ENCODE peak calls at places on chromosomes 13 and 19, in ten cellular contexts. C, W, L, X, Y, B, P, O, E and T are unnamed samples.

GRCh38 chr19:48530770-48531169 is 19.1 kb upstream of the LMTK3 start:
- DNase-seq in C (no peak), W (no peak), L (no peak), X (no peak), Y (no peak), B (no peak), P (no peak), O (no peak), E (no peak), T (no peak)

GRCh38 chr13:94558721-94559120 is 37.2 kb downstream of the TGDS start:
- DNase-seq in C (no peak), W (no peak), L (no peak), X (no peak), Y (no peak), B (peak), P (no peak), O (no peak), E (no peak), T (no peak)

GRCh38 chr19:42198676-42199439 is 18.6 kb downstream of the DEDD2 start:
- DNase-seq in C (no peak), W (no peak), L (no peak), X (no peak), Y (no peak), B (no peak), P (peak), O (no peak), E (no peak), T (no peak)

GRCh38 chr13:42814868-42815267 is 33.5 kb downstream of the FAM216B start:
- DNase-seq in C (no peak), W (no peak), L (no peak), X (no peak), Y (no peak), B (no peak), P (no peak), O (no peak), E (no peak), T (no peak)

GRCh38 chr19:28606269-28607032 is 606.5 kb downstream of the UQCRFS1 start:
- DNase-seq in C (no peak), W (no peak), L (no peak), X (no peak), Y (no peak), B (peak), P (no peak), O (no peak), E (no peak), T (no peak)

GRCh38 chr13:90105276-90105675 is 1242.2 kb upstream of the MIR17HG start:
- DNase-seq in C (no peak), W (no peak), L (no peak), X (no peak), Y (no peak), B (no peak), P (no peak), O (no peak), E (no peak), T (no peak)

GRCh38 chr19:50264483-50265186 is 61.2 kb downstream of the MYH14 start:
- DNase-seq in C (no peak), W (no peak), L (no peak), X (peak), Y (no peak), B (no peak), P (no peak), O (no peak), E (no peak), T (no peak)

GRCh38 chr19:10566658-10567410 is 1.0 kb upstream of the KRI1 start:
- DNase-seq in C (peak), W (peak), L (no peak), X (no peak), Y (no peak), B (no peak), P (peak), O (no peak), E (no peak), T (no peak)

GRCh38 chr13:92164822-92165221 is 766.4 kb downstream of the GPC5 start:
- DNase-seq in C (no peak), W (no peak), L (no peak), X (no peak), Y (no peak), B (no peak), P (no peak), O (no peak), E (no peak), T (no peak)

GRCh38 chr13:43245374-43245964 is 222.1 kb downstream of the DNAJC15 start:
- DNase-seq in C (no peak), W (no peak), L (no peak), X (no peak), Y (no peak), B (peak), P (no peak), O (no peak), E (no peak), T (no peak)

GRCh38 chr13:28640861-28641599 is 17.9 kb upstream of the POMP start:
- DNase-seq in C (no peak), W (no peak), L (peak), X (no peak), Y (no peak), B (no peak), P (no peak), O (no peak), E (no peak), T (no peak)

GRCh38 chr19:52662631-52663030 is 24.5 kb upstream of the ZNF83 start:
- DNase-seq in C (no peak), W (no peak), L (no peak), X (no peak), Y (no peak), B (no peak), P (no peak), O (no peak), E (no peak), T (no peak)

GRCh38 chr13:93730780-93731179 is 504.2 kb downstream of the GPC6 start:
- DNase-seq in C (no peak), W (no peak), L (no peak), X (no peak), Y (no peak), B (no peak), P (no peak), O (no peak), E (no peak), T (no peak)

GRCh38 chr19:16320987-16321386 is 3.6 kb upstream of the KLF2 start:
- DNase-seq in C (no peak), W (no peak), L (no peak), X (no peak), Y (no peak), B (no peak), P (no peak), O (no peak), E (no peak), T (no peak)

GRCh38 chr19:50719566-50719965 is at the start of gene SHANK1:
- DNase-seq in C (no peak), W (peak), L (no peak), X (no peak), Y (no peak), B (no peak), P (no peak), O (no peak), E (no peak), T (no peak)

GRCh38 chr13:50006426-50007135 is 8.7 kb upstream of the KCNRG start:
- DNase-seq in C (no peak), W (no peak), L (no peak), X (no peak), Y (no peak), B (no peak), P (no peak), O (no peak), E (no peak), T (no peak)

GRCh38 chr13:75296651-75297050 is 185.3 kb downstream of the TBC1D4 start:
- DNase-seq in C (no peak), W (no peak), L (no peak), X (no peak), Y (no peak), B (no peak), P (no peak), O (no peak), E (no peak), T (no peak)

GRCh38 chr13:47933688-47934011 is 67.4 kb downstream of the SUCLA2 start:
- DNase-seq in C (no peak), W (no peak), L (no peak), X (peak), Y (no peak), B (no peak), P (no peak), O (no peak), E (no peak), T (no peak)

GRCh38 chr13:90918551-90918950 is 428.9 kb upstream of the MIR17HG start:
- DNase-seq in C (no peak), W (no peak), L (no peak), X (no peak), Y (no peak), B (no peak), P (no peak), O (no peak), E (no peak), T (no peak)

GRCh38 chr19:29668746-29669609 is 3.7 kb downstream of the PLEKHF1 start:
- DNase-seq in C (no peak), W (no peak), L (no peak), X (no peak), Y (peak), B (no peak), P (no peak), O (peak), E (no peak), T (peak)

GRCh38 chr19:40717325-40717879 is 490 bp downstream of the ITPKC start:
- DNase-seq in C (no peak), W (no peak), L (peak), X (no peak), Y (peak), B (no peak), P (peak), O (peak), E (no peak), T (peak)

GRCh38 chr13:79799466-79799865 is 318.5 kb downstream of the NDFIP2 start:
- DNase-seq in C (no peak), W (no peak), L (no peak), X (no peak), Y (no peak), B (no peak), P (no peak), O (no peak), E (no peak), T (no peak)

GRCh38 chr19:8571006-8571411 is 6.2 kb downstream of the MYO1F start:
- DNase-seq in C (no peak), W (no peak), L (no peak), X (peak), Y (no peak), B (no peak), P (peak), O (no peak), E (no peak), T (no peak)

GRCh38 chr13:20994441-20994821 is 67.0 kb downstream of the LATS2 start:
- DNase-seq in C (no peak), W (no peak), L (no peak), X (no peak), Y (no peak), B (no peak), P (no peak), O (no peak), E (no peak), T (no peak)

GRCh38 chr13:104315606-104316005 is 1249.4 kb upstream of the SLC10A2 start:
- DNase-seq in C (no peak), W (no peak), L (no peak), X (peak), Y (no peak), B (no peak), P (no peak), O (no peak), E (no peak), T (no peak)

GRCh38 chr13:39106216-39106995 is 68.2 kb downstream of the NHLRC3 start:
- DNase-seq in C (no peak), W (no peak), L (no peak), X (peak), Y (no peak), B (no peak), P (no peak), O (no peak), E (no peak), T (no peak)

GRCh38 chr13:42930136-42930535 is 61.9 kb downstream of the EPSTI1 start:
- DNase-seq in C (no peak), W (no peak), L (no peak), X (peak), Y (no peak), B (no peak), P (no peak), O (no peak), E (no peak), T (no peak)

GRCh38 chr13:28761586-28761985 is 42.8 kb upstream of the SLC46A3 start:
- DNase-seq in C (no peak), W (no peak), L (no peak), X (no peak), Y (no peak), B (no peak), P (no peak), O (no peak), E (no peak), T (no peak)

GRCh38 chr13:110521296-110521680 is 40.2 kb downstream of the RAB20 start:
- DNase-seq in C (no peak), W (no peak), L (no peak), X (no peak), Y (no peak), B (no peak), P (no peak), O (no peak), E (no peak), T (no peak)

GRCh38 chr13:102830646-102831045 is 15.2 kb upstream of the ERCC5 start:
- DNase-seq in C (no peak), W (no peak), L (no peak), X (peak), Y (peak), B (no peak), P (no peak), O (no peak), E (no peak), T (no peak)

GRCh38 chr19:46033401-46033800 is 7.4 kb downstream of the IGFL4 start:
- DNase-seq in C (no peak), W (no peak), L (no peak), X (no peak), Y (no peak), B (peak), P (no peak), O (no peak), E (no peak), T (peak)

GRCh38 chr13:101289764-101290163 is 126.5 kb downstream of the NALCN start:
- DNase-seq in C (peak), W (no peak), L (no peak), X (no peak), Y (no peak), B (no peak), P (no peak), O (no peak), E (no peak), T (no peak)

GRCh38 chr19:33988601-33989000 is 183.7 kb upstream of the LSM14A start:
- DNase-seq in C (no peak), W (no peak), L (no peak), X (no peak), Y (no peak), B (no peak), P (no peak), O (no peak), E (no peak), T (no peak)

GRCh38 chr19:33978286-33978685 is 181.6 kb downstream of the KCTD15 start:
- DNase-seq in C (no peak), W (no peak), L (no peak), X (no peak), Y (no peak), B (no peak), P (no peak), O (no peak), E (no peak), T (no peak)

DNA sequence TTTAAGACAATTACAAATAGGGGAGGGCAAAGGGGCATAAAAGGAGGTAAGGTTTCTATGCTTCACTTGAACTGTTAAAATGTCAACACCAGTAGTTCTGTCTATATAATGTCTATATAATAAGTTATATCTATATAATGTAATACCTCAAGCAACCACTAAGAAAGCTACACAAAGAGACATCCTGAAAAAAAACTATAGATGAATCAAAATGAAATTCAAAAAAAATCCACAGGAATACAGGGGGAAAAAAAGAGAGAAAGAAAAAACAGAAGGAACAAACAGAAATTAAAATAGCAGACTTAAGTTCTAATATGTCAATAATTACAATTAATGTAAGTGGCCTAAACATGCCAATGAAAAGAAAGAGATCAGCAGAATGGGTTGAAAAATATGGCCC is 186.0 kb downstream of the KCTD15 start:
- DNase-seq in C (no peak), W (no peak), L (no peak), X (no peak), Y (no peak), B (no peak), P (no peak), O (no peak), E (no peak), T (no peak)
- TF ChIP-seq CTCF in C (peak), W (no peak), L (no peak), X (no peak), Y (no peak), B (peak), P (no peak), O (no peak), E (no peak), T (no peak)

GRCh38 chr19:47230921-47231214 is at the start of gene BBC3:
- DNase-seq in C (peak), W (no peak), L (no peak), X (no peak), Y (no peak), B (no peak), P (no peak), O (no peak), E (no peak), T (no peak)
- TF ChIP-seq POLR2A in C (peak), W (peak), L (peak), X (no peak), Y (peak), B (no peak), P (no peak), O (no peak), E (no peak), T (no peak)

DNA sequence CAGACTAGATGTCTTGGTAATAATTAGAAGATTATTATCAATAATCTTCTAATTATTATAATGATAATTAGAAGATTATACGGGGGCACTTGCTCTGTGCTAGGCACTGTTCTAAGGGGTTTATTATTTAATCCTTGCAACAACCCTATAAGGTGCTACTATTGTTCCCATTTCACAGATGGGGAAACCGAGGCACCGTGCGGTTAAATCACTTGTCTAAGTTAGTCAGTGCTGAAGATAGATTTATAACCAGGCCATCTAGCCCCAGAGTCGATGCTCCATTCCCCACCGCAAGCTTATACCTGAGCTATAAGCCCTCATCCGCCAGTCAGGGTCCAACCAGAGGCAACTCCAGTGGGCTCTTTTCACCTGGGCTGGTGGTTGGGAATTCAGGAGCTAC is 2.0 kb upstream of the ACP7 start:
- DNase-seq in C (no peak), W (no peak), L (no peak), X (no peak), Y (no peak), B (no peak), P (no peak), O (no peak), E (no peak), T (no peak)
- H3K4me3 ChIP-seq in C (no peak), W (no peak), L (no peak), X (no peak), Y (no peak), B (no peak), P (no peak), O (no peak), E (no peak), T (no peak)

DNA sequence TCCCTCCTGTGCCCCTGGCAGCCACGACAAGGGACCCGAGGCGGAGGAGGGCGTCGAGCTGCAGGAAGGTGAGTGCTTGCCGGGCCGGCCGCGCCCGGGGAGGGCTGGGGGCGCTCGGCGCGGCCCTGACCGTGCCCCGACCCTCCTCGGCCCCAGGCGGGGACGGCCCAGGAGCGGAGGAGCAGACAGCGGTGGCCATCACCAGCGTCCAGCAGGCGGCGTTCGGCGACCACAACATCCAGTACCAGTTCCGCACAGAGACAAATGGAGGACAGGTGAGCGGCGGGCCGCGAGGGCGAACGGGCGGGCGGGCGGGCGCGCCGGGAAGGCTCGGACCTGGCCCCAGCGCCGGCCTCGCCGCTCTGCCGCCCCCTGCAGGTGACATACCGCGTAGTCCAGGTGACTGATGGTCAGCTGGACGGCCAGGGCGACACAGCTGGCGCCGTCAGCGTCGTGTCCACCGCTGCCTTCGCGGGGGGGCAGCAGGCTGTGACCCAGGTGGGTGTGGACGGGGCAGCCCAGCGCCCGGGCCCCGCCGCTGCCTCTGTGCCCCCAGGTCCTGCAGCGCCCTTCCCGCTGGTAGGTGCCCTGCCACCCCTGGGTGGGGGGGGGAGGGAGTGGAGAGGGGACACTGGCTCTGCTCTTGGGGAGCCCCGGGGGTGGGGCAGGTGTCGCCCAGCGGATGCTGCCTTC is 809 bp downstream of the USF2 start:
- DNase-seq in C (peak), W (peak), L (peak), X (peak), Y (peak), B (no peak), P (peak), O (peak), E (peak), T (peak)
- TF ChIP-seq CTCF in C (peak), W (peak), L (peak), X (peak), Y (peak), B (peak), P (peak), O (peak), E (peak), T (no peak)

GRCh38 chr19:3064011-3064330 is 1.7 kb upstream of the TLE5 start:
- DNase-seq in C (no peak), W (no peak), L (no peak), X (no peak), Y (no peak), B (no peak), P (no peak), O (no peak), E (no peak), T (no peak)

GRCh38 chr19:3059653-3060052 is 2.6 kb downstream of the TLE5 start:
- DNase-seq in C (no peak), W (no peak), L (no peak), X (no peak), Y (no peak), B (no peak), P (no peak), O (no peak), E (no peak), T (no peak)

GRCh38 chr19:3060852-3061182 is 1.5 kb downstream of the TLE5 start:
- DNase-seq in C (no peak), W (no peak), L (no peak), X (no peak), Y (no peak), B (no peak), P (no peak), O (no peak), E (no peak), T (no peak)

GRCh38 chr19:3061214-3062161 is 807 bp downstream of the TLE5 start:
- DNase-seq in C (peak), W (peak), L (peak), X (no peak), Y (no peak), B (no peak), P (peak), O (no peak), E (no peak), T (peak)

GRCh38 chr19:3062165-3063105 is at the start of gene TLE5:
- DNase-seq in C (peak), W (peak), L (no peak), X (peak), Y (peak), B (no peak), P (peak), O (no peak), E (no peak), T (no peak)
- TF ChIP-seq POLR2A in C (no peak), W (peak), L (peak), X (no peak), Y (no peak), B (no peak), P (no peak), O (no peak), E (no peak), T (no peak)